ENCODE peak calls at places on chromosomes 1 and 21, in six cellular contexts. X, Y, P, G, O and Q are unnamed samples. For H3K9me3, the result is how much of the 10 kb centered on the place peaks cover.

GRCh38 chr1:82110366-82111254 is 309.9 kb downstream of the ADGRL2 start:
- DNase-seq in X (no peak), Y (no peak), P (no peak), G (no peak), O (no peak), Q (no peak)

GRCh38 chr21:15289896-15290841 is 225.4 kb upstream of the NRIP1 start:
- DNase-seq in X (no peak), Y (peak), P (no peak), G (no peak), O (no peak), Q (peak)

GRCh38 chr1:162956922-162957321 is 95.9 kb upstream of the CCDC190 start:
- DNase-seq in X (no peak), Y (no peak), P (no peak), G (peak), O (no peak), Q (no peak)

GRCh38 chr1:87140831-87141540 is 187.7 kb upstream of the LMO4 start:
- DNase-seq in X (no peak), Y (no peak), P (no peak), G (peak), O (no peak), Q (no peak)

GRCh38 chr1:79655876-79656275 is 649.3 kb upstream of the ADGRL4 start:
- DNase-seq in X (no peak), Y (no peak), P (no peak), G (no peak), O (no peak), Q (no peak)

GRCh38 chr1:212315907-212316306 is 30.7 kb downstream of the PPP2R5A start:
- DNase-seq in X (no peak), Y (no peak), P (no peak), G (no peak), O (no peak), Q (peak)

GRCh38 chr1:150234647-150235435 is 1.1 kb downstream of the ANP32E start:
- DNase-seq in X (peak), Y (peak), P (peak), G (peak), O (peak), Q (peak)

GRCh38 chr21:45557611-45558043 is 15.4 kb upstream of the SLC19A1 start:
- DNase-seq in X (no peak), Y (no peak), P (no peak), G (no peak), O (no peak), Q (no peak)

GRCh38 chr1:14820320-14821085 is 222.0 kb downstream of the KAZN start:
- DNase-seq in X (no peak), Y (no peak), P (no peak), G (no peak), O (no peak), Q (no peak)

GRCh38 chr21:40013001-40013735 is 145.9 kb downstream of the PCP4 start:
- DNase-seq in X (no peak), Y (no peak), P (no peak), G (no peak), O (no peak), Q (no peak)

GRCh38 chr1:228332797-228333738 is 73.6 kb downstream of the TRIM11 start:
- DNase-seq in X (no peak), Y (no peak), P (no peak), G (no peak), O (no peak), Q (no peak)

GRCh38 chr1:118148034-118148433 is 37.0 kb downstream of the SPAG17 start:
- DNase-seq in X (no peak), Y (no peak), P (no peak), G (peak), O (no peak), Q (no peak)

GRCh38 chr1:108851567-108851966 is 5.3 kb downstream of the AKNAD1 start:
- DNase-seq in X (no peak), Y (no peak), P (no peak), G (no peak), O (no peak), Q (no peak)

GRCh38 chr1:15758537-15758936 is at the start of gene FBLIM1:
- DNase-seq in X (no peak), Y (no peak), P (no peak), G (no peak), O (no peak), Q (no peak)

GRCh38 chr1:186763107-186763506 is 65.6 kb upstream of the PLA2G4A start:
- DNase-seq in X (no peak), Y (no peak), P (peak), G (peak), O (no peak), Q (no peak)

GRCh38 chr1:114234408-114235119 is 80.9 kb upstream of the SYT6 start:
- DNase-seq in X (no peak), Y (no peak), P (no peak), G (no peak), O (no peak), Q (peak)

GRCh38 chr1:98044071-98044697 is 123.3 kb upstream of the DPYD start:
- DNase-seq in X (no peak), Y (no peak), P (no peak), G (no peak), O (no peak), Q (no peak)

GRCh38 chr1:106620521-106620954 is 435.9 kb upstream of the PRMT6 start:
- DNase-seq in X (no peak), Y (no peak), P (no peak), G (no peak), O (no peak), Q (no peak)

GRCh38 chr1:2840036-2840809 is 38.7 kb upstream of the TTC34 start:
- DNase-seq in X (peak), Y (no peak), P (no peak), G (no peak), O (no peak), Q (no peak)

GRCh38 chr1:21517660-21518480 is 8.6 kb downstream of the ALPL start:
- DNase-seq in X (peak), Y (no peak), P (no peak), G (no peak), O (no peak), Q (no peak)

GRCh38 chr1:239218296-239218695 is 168.1 kb upstream of the CHRM3 start:
- DNase-seq in X (no peak), Y (no peak), P (no peak), G (no peak), O (no peak), Q (no peak)

GRCh38 chr1:94120983-94121382 is at the start of gene ABCA4:
- DNase-seq in X (no peak), Y (no peak), P (no peak), G (no peak), O (no peak), Q (no peak)

GRCh38 chr1:206826409-206826808 is 39.0 kb upstream of the IL20 start:
- DNase-seq in X (no peak), Y (no peak), P (no peak), G (no peak), O (no peak), Q (no peak)

GRCh38 chr1:37794372-37795339 is 1.0 kb downstream of the MANEAL start:
- DNase-seq in X (no peak), Y (no peak), P (no peak), G (no peak), O (no peak), Q (no peak)

GRCh38 chr1:226875641-226876295 is 5.4 kb downstream of the PSEN2 start:
- DNase-seq in X (no peak), Y (no peak), P (peak), G (peak), O (no peak), Q (peak)

GRCh38 chr1:975365-975764 is 6.5 kb downstream of the PERM1 start:
- DNase-seq in X (no peak), Y (no peak), P (no peak), G (no peak), O (no peak), Q (no peak)

GRCh38 chr1:974687-975328 is 7.1 kb downstream of the PERM1 start:
- DNase-seq in X (no peak), Y (no peak), P (no peak), G (no peak), O (no peak), Q (no peak)

GRCh38 chr1:978069-978834 is 3.6 kb downstream of the PERM1 start:
- DNase-seq in X (no peak), Y (no peak), P (no peak), G (no peak), O (no peak), Q (no peak)

GRCh38 chr1:974293-974640 is 7.6 kb downstream of the PERM1 start:
- DNase-seq in X (no peak), Y (no peak), P (no peak), G (no peak), O (no peak), Q (no peak)

DNA sequence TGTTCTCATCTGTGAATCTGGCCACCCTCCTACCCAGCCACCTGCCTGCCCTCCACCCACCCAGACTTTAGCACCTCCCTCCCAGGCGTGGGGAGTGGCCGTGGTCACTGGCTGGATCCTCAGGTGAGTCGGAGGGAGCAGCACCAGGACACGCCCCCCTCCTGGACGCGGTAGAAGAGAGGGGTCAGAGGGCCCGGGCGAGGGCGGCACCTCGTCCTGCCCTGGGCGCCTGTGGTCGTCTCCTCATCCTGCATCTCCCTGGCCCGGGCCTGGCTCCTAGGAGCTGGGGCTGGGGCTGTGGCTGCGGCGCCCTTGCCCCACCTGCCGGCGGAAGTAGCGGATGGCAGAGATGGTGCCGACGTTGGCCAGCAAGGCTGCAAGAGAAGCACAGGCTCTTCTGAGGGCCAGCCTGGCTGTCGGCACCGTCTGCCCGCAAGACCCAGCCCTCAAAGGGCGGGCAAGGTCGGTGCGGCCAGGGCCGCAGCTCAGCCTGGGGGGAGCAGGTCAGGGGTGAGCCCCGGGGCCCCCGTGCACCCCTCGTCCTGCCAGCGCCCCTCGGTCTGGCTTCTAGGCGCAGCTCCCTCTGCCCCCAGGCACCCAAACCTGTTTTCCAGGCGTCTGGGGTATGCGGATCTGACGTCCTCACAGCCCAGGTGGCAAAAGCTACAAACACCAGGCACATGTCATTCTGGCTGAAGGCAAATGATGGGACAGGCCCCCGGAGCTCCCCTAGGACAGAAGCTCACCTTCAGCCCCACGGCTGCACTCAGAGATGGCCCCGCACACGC is 5.8 kb downstream of the PERM1 start:
- DNase-seq in X (no peak), Y (no peak), P (peak), G (peak), O (no peak), Q (peak)
- TF ChIP-seq CTCF in X (peak), Y (peak), P (peak), G (peak), O (peak), Q (peak)

DNA sequence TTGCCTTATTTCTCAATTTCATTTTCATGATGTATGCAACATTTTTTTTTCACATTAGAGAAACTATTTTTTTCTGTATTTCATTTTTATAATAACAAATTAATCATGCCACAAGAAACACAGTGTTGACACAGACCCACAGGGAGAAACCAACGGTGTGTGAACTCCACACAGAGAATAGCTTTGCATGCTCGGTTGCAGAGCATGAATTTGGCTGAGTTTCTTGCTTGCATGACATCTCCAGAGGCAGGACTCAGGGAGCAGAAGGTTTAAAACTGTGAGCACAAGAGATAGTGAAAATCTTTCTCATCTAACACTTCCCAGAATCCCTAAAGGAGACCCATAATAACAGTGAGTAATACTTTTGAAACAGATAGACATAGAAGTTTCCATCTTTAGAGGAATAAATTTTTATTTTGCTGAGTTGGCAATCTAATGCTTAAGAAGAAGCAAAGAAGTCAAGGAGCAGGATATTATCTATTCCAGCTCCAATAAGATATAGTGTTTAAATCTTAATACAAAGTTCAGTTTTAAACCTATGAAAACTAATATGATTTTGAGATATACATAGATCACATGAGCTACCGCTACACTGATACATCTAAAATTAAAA is 890.9 kb downstream of the MRPL39 start:
- DNase-seq in X (no peak), Y (no peak), P (no peak), G (no peak), O (no peak), Q (no peak)
- H3K9me3 ChIP-seq in X (under half), Y (under half), P (under half), G (under half), O (under half), Q (under half)

GRCh38 chr1:184504012-184504694 is 117.3 kb downstream of the C1orf21 start:
- DNase-seq in X (no peak), Y (no peak), P (no peak), G (no peak), O (no peak), Q (no peak)

GRCh38 chr1:184502154-184502553 is 115.3 kb downstream of the C1orf21 start:
- DNase-seq in X (no peak), Y (no peak), P (no peak), G (no peak), O (no peak), Q (no peak)

GRCh38 chr1:184504695-184505338 is 118.0 kb downstream of the C1orf21 start:
- DNase-seq in X (no peak), Y (no peak), P (no peak), G (no peak), O (no peak), Q (no peak)

GRCh38 chr1:184506501-184506900 is 119.7 kb downstream of the C1orf21 start:
- DNase-seq in X (no peak), Y (no peak), P (no peak), G (no peak), O (no peak), Q (no peak)

GRCh38 chr1:184503221-184503749 is 116.5 kb downstream of the C1orf21 start:
- DNase-seq in X (no peak), Y (no peak), P (no peak), G (no peak), O (no peak), Q (no peak)
- H3K4me3 ChIP-seq in X (no peak), Y (no peak), P (no peak), G (no peak), O (no peak), Q (no peak)

DNA sequence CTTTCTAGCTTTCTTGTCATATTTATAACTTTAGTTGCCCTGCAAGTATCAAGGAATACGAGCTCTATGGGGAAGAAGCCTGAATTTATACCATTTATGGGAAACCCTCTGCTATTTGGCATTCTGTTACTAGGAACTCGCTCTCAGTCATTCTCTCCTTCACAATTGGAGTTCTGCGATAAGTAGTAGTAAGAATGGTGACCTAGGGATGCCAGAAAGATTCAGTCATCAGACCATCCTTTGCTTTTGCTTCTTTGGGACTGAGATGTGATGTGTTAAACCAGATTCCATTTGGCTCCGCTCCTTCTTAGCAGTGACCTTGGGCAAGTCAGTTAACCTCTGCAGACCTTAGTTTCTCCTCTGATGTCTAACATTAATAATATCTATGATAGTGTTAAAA is 256.5 kb downstream of the FGGY start:
- DNase-seq in X (no peak), Y (no peak), P (no peak), G (peak), O (no peak), Q (no peak)
- TF ChIP-seq CTCF in X (no peak), Y (no peak), P (no peak), G (no peak), O (no peak), Q (no peak)

GRCh38 chr1:204709960-204710912 is 24.7 kb upstream of the LRRN2 start:
- DNase-seq in X (no peak), Y (no peak), P (no peak), G (no peak), O (no peak), Q (no peak)
- H3K9me3 ChIP-seq in X (under half), Y (under half), P (under half), G (under half), O (under half), Q (under half)

GRCh38 chr1:112337028-112337531 is 58.9 kb upstream of the CTTNBP2NL start:
- DNase-seq in X (no peak), Y (peak), P (peak), G (peak), O (no peak), Q (no peak)
- H3K4me3 ChIP-seq in X (no peak), Y (peak), P (peak), G (no peak), O (no peak), Q (no peak)

GRCh38 chr1:40786995-40787705 is 3.6 kb downstream of the KCNQ4 start:
- DNase-seq in X (no peak), Y (no peak), P (no peak), G (no peak), O (no peak), Q (no peak)
- TF ChIP-seq CTCF in X (no peak), Y (no peak), P (no peak), G (no peak), O (no peak), Q (no peak)

GRCh38 chr1:54120698-54121481 is 31.9 kb downstream of the CDCP2 start:
- DNase-seq in X (no peak), Y (no peak), P (peak), G (no peak), O (no peak), Q (no peak)
- H3K9me3 ChIP-seq in X (under half), Y (under half), P (under half), G (under half), O (under half), Q (under half)

DNA sequence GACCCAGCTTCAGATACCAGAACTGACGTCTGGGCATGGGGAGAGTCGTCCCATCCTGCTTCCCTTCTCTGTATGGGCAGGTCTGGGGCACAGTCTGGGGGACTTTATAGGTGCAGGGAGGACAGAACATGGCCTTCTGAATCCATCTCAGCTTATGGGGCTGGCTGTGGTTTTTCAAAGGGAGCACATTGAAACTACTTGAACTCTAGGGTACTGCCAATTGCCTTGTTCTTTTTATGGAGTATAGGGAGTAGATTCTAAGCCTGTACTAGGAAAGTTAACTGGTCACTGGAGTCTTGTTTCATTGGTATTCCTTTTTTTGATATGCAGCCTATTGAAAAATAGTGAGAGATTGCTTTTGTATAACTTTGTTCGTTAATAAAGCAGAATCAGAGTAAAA is 90.2 kb downstream of the ATP5PO start:
- DNase-seq in X (no peak), Y (no peak), P (no peak), G (no peak), O (no peak), Q (no peak)
- H3K4me3 ChIP-seq in X (no peak), Y (no peak), P (no peak), G (no peak), O (no peak), Q (no peak)